ENCODE peak calls at places on chromosome 13, in eight cellular contexts. M is heart left ventricle; L is neural progenitor cell; C is psoas muscle; Y is left ventricle myocardium inferior; T is CD8-positive, alpha-beta memory T cell; J is mesendoderm; N is PC-3. G is an unnamed sample.

GRCh38 chr13:97385854-97386253 is 48.1 kb upstream of the RAP2A start:
- DNase-seq in N (peak; percentile 50), M (no peak), C (no peak), T (no peak), L (no peak), J (no peak), Y (no peak), G (no peak)

GRCh38 chr13:81171065-81171647 is 830.2 kb upstream of the SPRY2 start:
- DNase-seq in C (no peak), L (peak; percentile 18), M (no peak), Y (no peak), J (peak; percentile 40), T (no peak), N (peak; percentile 54), G (peak; percentile 26)

GRCh38 chr13:110014719-110015118 is 228.3 kb upstream of the IRS2 start:
- DNase-seq in C (no peak), N (peak; percentile 49), M (no peak), T (no peak), Y (no peak), L (no peak), J (no peak), G (no peak)

GRCh38 chr13:111853766-111854165 is 213.2 kb upstream of the SOX1 start:
- DNase-seq in C (no peak), L (no peak), M (no peak), J (no peak), Y (no peak), T (no peak), N (no peak), G (no peak)

GRCh38 chr13:44557986-44558385 is 18.1 kb downstream of the TSC22D1 start:
- DNase-seq in J (no peak), M (no peak), T (no peak), Y (no peak), L (no peak), N (no peak), C (no peak), G (no peak)

GRCh38 chr13:75803175-75803611 is 167.1 kb downstream of the LMO7 start:
- DNase-seq in J (peak; percentile 77), Y (no peak), N (no peak), C (no peak), T (peak; percentile 49), L (no peak), M (no peak), G (peak; percentile 62)

GRCh38 chr13:35818577-35819165 is 312.5 kb downstream of the DCLK1 start:
- DNase-seq in C (no peak), N (peak; percentile 44), Y (no peak), T (no peak), L (peak; percentile 58), J (peak; percentile 40), M (no peak), G (peak; percentile 7)

GRCh38 chr13:48412881-48413351 is at the start of gene LPAR6:
- DNase-seq in J (peak; percentile 81), Y (no peak), N (peak; percentile 69), C (peak; percentile 28), T (peak; percentile 23), L (peak; percentile 13), M (no peak), G (no peak)

GRCh38 chr13:74570834-74571233 is 436.6 kb upstream of the KLF12 start:
- DNase-seq in J (peak; percentile 81), L (no peak), M (no peak), N (no peak), T (no peak), Y (no peak), C (no peak), G (no peak)

GRCh38 chr13:106302843-106303242 is 232.6 kb downstream of the EFNB2 start:
- DNase-seq in Y (no peak), C (no peak), N (no peak), M (no peak), L (no peak), T (no peak), J (no peak), G (no peak)

GRCh38 chr13:44865722-44866484 is 123.4 kb downstream of the NUFIP1 start:
- DNase-seq in T (no peak), J (no peak), C (no peak), L (no peak), M (no peak), Y (no peak), N (no peak), G (no peak)

GRCh38 chr13:89307278-89307677 is 1636.1 kb downstream of the SLITRK5 start:
- DNase-seq in M (no peak), J (no peak), L (no peak), N (no peak), C (no peak), T (no peak), Y (no peak), G (no peak)

GRCh38 chr13:32001392-32001768 is 30.2 kb upstream of the FRY start:
- DNase-seq in L (peak; percentile 61), M (peak; percentile 79), T (no peak), N (peak; percentile 60), J (peak; percentile 74), Y (peak; percentile 51), C (no peak), G (peak; percentile 41)

GRCh38 chr13:23672616-23673015 is 102.4 kb downstream of the TNFRSF19 start:
- DNase-seq in N (no peak), C (no peak), L (no peak), Y (no peak), M (peak; percentile 29), J (no peak), T (no peak), G (no peak)

GRCh38 chr13:97468331-97468730 is 34.4 kb downstream of the RAP2A start:
- DNase-seq in M (no peak), N (no peak), J (peak; percentile 39), C (no peak), T (no peak), L (no peak), Y (no peak), G (no peak)

GRCh38 chr13:34176636-34177035 is 358.7 kb downstream of the RFC3 start:
- DNase-seq in N (no peak), J (no peak), T (no peak), Y (no peak), C (no peak), L (no peak), M (no peak), G (no peak)

GRCh38 chr13:71602327-71602726 is 264.7 kb downstream of the DACH1 start:
- DNase-seq in M (no peak), L (no peak), N (no peak), Y (no peak), T (no peak), C (no peak), J (no peak), G (no peak)

GRCh38 chr13:108322206-108322824 is 52.8 kb downstream of the TNFSF13B start:
- DNase-seq in J (peak; percentile 23), C (no peak), M (no peak), Y (no peak), L (peak; percentile 64), N (peak; percentile 60), T (peak; percentile 22), G (peak; percentile 61)

GRCh38 chr13:79459906-79460305 is 21.0 kb upstream of the NDFIP2 start:
- DNase-seq in M (no peak), Y (no peak), N (peak; percentile 46), T (no peak), J (no peak), C (no peak), L (no peak), G (no peak)

GRCh38 chr13:27211771-27212364 is 39.5 kb upstream of the RPL21 start:
- DNase-seq in N (peak; percentile 76), Y (no peak), L (no peak), M (no peak), J (no peak), C (no peak), T (no peak), G (no peak)

DNA sequence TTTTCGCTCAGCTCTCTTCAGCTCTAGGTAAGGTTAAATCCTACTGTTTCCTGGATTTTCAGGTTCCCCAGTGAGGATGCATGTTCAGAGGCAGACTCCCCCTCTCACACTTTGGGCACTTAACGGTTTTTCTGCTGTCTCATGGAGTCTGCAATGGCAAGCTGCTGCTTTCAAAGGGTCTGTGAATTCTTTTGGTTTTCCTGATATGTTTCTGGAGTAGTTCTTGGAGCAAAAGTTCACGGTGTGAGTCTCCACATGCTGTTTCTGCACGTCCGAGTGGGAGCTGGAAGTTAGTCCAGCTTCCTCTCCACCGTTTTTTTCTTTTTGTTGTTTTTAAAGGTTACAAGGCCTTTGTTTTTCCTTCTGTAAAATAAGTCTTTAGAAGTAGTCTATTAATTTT is 35.5 kb downstream of the DNAJC15 start:
- DNase-seq in C (no peak), Y (no peak), T (no peak), J (peak; percentile 38), N (no peak), L (no peak), M (no peak), G (no peak)
- H3K27ac ChIP-seq in C (no peak overlapping the region), Y (peak overlapping the region; percentile 83), T (no peak overlapping the region), J (peak overlapping the region; percentile 75), N (peak overlapping the region; percentile 96), L (no peak overlapping the region), M (peak overlapping the region; percentile 89), G (no peak overlapping the region)

DNA sequence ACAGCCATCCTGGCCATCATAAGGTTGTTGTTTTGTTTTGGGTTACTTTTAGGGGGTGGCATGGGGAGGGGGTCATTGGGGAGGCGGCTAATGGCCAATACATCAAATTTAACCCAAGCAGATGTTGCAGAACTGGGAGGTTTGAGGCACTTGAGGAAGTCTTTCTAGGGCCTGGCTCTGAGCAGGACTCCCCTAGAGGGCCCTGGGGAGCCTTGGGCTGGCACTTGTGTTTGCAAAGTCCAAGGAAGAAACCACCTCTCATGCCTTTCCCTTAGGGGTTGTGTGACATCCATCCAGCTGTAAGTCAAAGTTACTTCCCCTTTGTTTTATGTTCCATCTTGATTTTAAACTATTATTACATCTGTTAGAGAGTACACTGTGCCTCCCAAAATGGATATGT is 160.0 kb downstream of the KATNAL1 start:
- DNase-seq in N (no peak), L (no peak), J (no peak), M (no peak), C (no peak), T (no peak), Y (no peak), G (no peak)
- H3K27ac ChIP-seq in N (no peak overlapping the region), L (no peak overlapping the region), J (no peak overlapping the region), M (no peak overlapping the region), C (no peak overlapping the region), T (peak overlapping the region; percentile 32), Y (no peak overlapping the region), G (no peak overlapping the region)

DNA sequence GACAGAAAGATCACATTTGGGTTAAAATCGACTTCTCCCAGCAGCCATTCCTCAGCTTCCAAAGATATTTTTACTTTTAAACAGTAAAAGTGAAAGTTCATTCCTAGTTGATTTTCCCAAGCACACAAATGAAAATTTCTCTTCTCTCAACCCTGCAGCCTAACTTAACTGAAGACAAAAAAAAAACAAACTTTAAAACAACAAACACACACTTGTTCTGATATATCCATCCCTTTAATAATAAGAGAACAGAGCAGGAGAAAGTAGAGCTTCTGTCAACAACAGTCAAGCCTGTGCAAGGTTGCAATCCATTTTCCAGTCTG is 72.9 kb downstream of the STK24 start:
- DNase-seq in J (no peak), N (no peak), L (no peak), M (no peak), T (no peak), C (no peak), Y (no peak), G (no peak)
- H3K27ac ChIP-seq in J (no peak overlapping the region), N (no peak overlapping the region), L (no peak overlapping the region), M (peak overlapping the region; percentile 65), T (no peak overlapping the region), C (peak overlapping the region; percentile 71), Y (peak overlapping the region; percentile 80), G (no peak overlapping the region)

DNA sequence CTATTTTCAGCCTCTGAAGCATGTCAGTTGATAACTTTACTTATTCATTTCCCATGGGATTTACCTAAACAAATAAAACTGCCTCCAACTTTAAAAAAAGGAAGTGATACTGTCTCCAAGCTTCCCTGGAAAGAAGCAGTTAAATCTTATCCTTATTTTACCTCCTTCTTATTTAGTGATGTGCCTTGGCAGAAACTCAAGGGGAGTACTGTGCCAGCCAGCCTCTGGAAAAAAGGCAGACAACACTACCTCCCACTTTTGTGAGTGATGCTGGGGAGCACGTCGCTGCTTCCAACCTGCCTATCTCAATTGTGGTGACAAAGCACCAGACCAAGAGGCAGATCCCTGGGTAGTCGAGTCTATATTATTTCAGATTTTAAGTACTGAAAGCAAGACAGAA is 765.6 kb downstream of the DIAPH3 start:
- DNase-seq in J (no peak), C (no peak), N (no peak), Y (no peak), L (no peak), M (no peak), T (no peak), G (no peak)
- H3K27ac ChIP-seq in J (no peak overlapping the region), C (no peak overlapping the region), N (no peak overlapping the region), Y (peak overlapping the region; percentile 51), L (no peak overlapping the region), M (no peak overlapping the region), T (no peak overlapping the region), G (no peak overlapping the region)

G was measured in MM.1S.